ENCODE peak calls at places on chromosomes 2 and 18, in six cellular contexts. S is WERI-Rb-1, J is left ventricle myocardium inferior, D is sigmoid colon, X is cardiac muscle cell, O is colonic mucosa. Y is an unnamed sample. For H3K9me3 and H3K27me3, the result is how much of the 10 kb centered on the place peaks cover.

GRCh38 chr2:1162768-1163584 is 212.3 kb downstream of the SNTG2 start:
- DNase-seq in X (no peak), D (no peak), O (no peak), S (no peak), J (peak), Y (peak)

GRCh38 chr2:45872211-45872610 is 220.7 kb downstream of the PRKCE start:
- DNase-seq in S (peak), D (no peak), O (no peak), X (no peak), J (no peak), Y (no peak)

GRCh38 chr2:230124792-230125452 is 56.2 kb upstream of the SLC16A14 start:
- DNase-seq in X (no peak), J (peak), S (no peak), O (no peak), D (no peak), Y (peak)

GRCh38 chr2:226211439-226211838 is 588.2 kb downstream of the IRS1 start:
- DNase-seq in S (no peak), O (no peak), J (no peak), X (no peak), D (no peak), Y (no peak)

GRCh38 chr2:13676269-13676668 is 956.2 kb upstream of the LRATD1 start:
- DNase-seq in S (no peak), J (no peak), X (no peak), D (no peak), O (no peak), Y (no peak)

GRCh38 chr2:59569124-59569523 is 984.3 kb downstream of the BCL11A start:
- DNase-seq in X (no peak), O (no peak), S (no peak), D (no peak), J (no peak), Y (no peak)

GRCh38 chr2:200843993-200844948 is 20.2 kb downstream of the CLK1 start:
- DNase-seq in O (no peak), S (no peak), D (no peak), J (no peak), X (no peak), Y (no peak)

GRCh38 chr18:24138884-24139616 is at the start of gene CABYR:
- DNase-seq in S (peak), X (peak), J (peak), D (peak), O (peak), Y (peak)

GRCh38 chr2:147172493-147173185 is 672.2 kb upstream of the ACVR2A start:
- DNase-seq in D (no peak), S (no peak), O (no peak), J (no peak), X (no peak), Y (no peak)

GRCh38 chr18:69230204-69230603 is 170.5 kb upstream of the DOK6 start:
- DNase-seq in J (no peak), X (no peak), D (no peak), S (no peak), O (no peak), Y (no peak)

GRCh38 chr2:106759962-106760361 is 126.0 kb downstream of the ST6GAL2 start:
- DNase-seq in S (no peak), J (no peak), D (no peak), X (no peak), O (no peak), Y (no peak)

GRCh38 chr2:145635706-145636427 is 1115.9 kb upstream of the ZEB2 start:
- DNase-seq in D (no peak), J (no peak), X (no peak), S (no peak), O (no peak), Y (no peak)

GRCh38 chr2:145638675-145639074 is 1118.8 kb upstream of the ZEB2 start:
- DNase-seq in X (no peak), O (no peak), D (no peak), S (no peak), J (no peak), Y (no peak)
- TF ChIP-seq CTCF in X (no peak), O (no peak), D (no peak), S (no peak), J (no peak), Y (no peak)

GRCh38 chr2:161426788-161427412 is 10.8 kb downstream of the TBR1 start:
- DNase-seq in O (peak), D (no peak), J (no peak), S (no peak), X (no peak), Y (no peak)
- H3K9me3 ChIP-seq in O (under half), D (under half), J (under half), S (under half), X (under half), Y (under half)

GRCh38 chr2:239669181-239669898 is 268.5 kb upstream of the HDAC4 start:
- DNase-seq in O (peak), D (no peak), J (no peak), S (no peak), X (no peak), Y (no peak)
- H3K27me3 ChIP-seq in O (under half), D (under half), J (under half), S (half or more), X (under half), Y (under half)

DNA sequence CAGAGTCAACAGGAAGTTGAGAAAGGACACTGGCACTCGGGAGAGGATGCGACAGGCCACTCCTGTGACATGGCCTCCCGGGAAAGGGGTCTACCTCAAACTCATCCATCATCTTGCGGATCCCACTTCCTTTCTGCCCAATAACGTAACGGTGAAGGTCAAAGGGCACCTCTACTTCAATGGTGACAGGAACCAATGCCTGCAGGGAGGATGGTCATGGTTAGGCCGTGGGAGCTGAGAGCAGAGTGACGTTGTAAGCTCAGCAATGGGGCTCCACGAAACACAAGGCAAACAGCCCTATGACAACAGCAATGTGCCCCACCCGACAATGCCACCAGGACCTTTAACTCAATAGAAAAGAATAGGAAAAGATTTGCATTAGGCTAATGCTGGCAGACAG is 46.9 kb downstream of the ANO7 start:
- DNase-seq in X (no peak), S (no peak), D (no peak), J (no peak), O (no peak), Y (no peak)
- TF ChIP-seq CTCF in X (no peak), S (no peak), D (no peak), J (no peak), O (no peak), Y (no peak)

DNA sequence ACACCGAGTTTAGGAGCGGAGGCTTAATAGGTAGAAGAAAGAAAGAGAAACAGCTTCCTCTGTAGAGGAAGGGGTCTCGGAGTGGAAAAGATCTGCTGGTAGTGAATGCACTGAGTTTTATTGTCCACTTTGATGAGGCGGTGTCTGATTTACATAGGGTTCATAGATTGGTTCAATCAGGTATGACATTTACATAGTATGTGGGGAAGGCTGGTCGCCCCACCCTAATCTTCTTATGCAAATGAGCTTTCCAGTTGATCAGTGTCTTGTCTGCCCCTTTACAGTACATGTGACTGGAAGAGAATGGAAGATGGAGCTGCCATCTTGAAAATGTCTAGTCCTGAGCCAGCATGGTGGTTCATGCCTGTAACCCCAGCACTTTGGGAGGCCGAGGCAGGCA is 19.9 kb upstream of the CNOT11 start:
- DNase-seq in X (no peak), D (no peak), S (no peak), O (no peak), J (no peak), Y (no peak)
- H3K9me3 ChIP-seq in X (under half), D (under half), S (under half), O (under half), J (under half), Y (under half)

GRCh38 chr2:242047963-242048362 is 178.4 kb downstream of the RTP5 start:
- DNase-seq in X (no peak), D (peak), S (no peak), O (no peak), J (no peak), Y (no peak)

GRCh38 chr2:242052421-242052820 is 182.9 kb downstream of the RTP5 start:
- DNase-seq in S (no peak), J (no peak), X (no peak), D (no peak), O (peak), Y (no peak)

GRCh38 chr2:242051440-242051839 is 181.9 kb downstream of the RTP5 start:
- DNase-seq in X (no peak), J (no peak), O (no peak), S (no peak), D (no peak), Y (no peak)

GRCh38 chr2:242046184-242046826 is 176.8 kb downstream of the RTP5 start:
- DNase-seq in X (no peak), S (no peak), D (peak), O (no peak), J (no peak), Y (no peak)

DNA sequence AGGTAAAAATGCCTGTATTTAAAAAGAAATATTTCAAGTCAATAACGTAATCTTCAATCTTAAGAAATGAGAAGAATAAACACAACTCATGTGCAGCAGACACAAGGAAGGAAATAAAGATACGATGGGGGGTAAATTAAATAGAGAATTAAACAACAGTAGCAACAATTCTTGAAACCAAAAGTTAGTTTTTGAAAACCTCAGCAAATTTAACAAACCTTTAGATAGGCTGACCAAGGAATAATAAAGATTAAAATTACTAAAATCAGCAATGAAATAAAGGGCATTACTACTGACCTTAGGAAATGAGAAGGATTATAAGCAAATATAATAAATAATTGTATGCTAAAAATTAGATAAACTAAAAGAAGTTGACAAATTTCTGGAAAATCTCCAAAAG is 178.9 kb downstream of the RTP5 start:
- DNase-seq in X (no peak), J (no peak), S (no peak), O (no peak), D (no peak), Y (no peak)
- H3K27me3 ChIP-seq in X (under half), J (under half), S (under half), O (under half), D (under half), Y (under half)

Y was measured in CD4-positive, alpha-beta T cell.